ENCODE peak calls at places on chromosomes 1 and 21, in six cellular contexts. E is fibroblast of lung, C is aorta, S is retinal pigment epithelial cell, X is AG04450, N is heart right ventricle. O is an unnamed sample.

GRCh38 chr1:216766633-216767325 is 43.5 kb upstream of the ESRRG start:
- DNase-seq in E (no peak), C (no peak), S (peak; percentile 39), X (no peak), N (no peak), O (no peak)

GRCh38 chr21:36747815-36748381 is 49.0 kb downstream of the SIM2 start:
- DNase-seq in E (no peak), C (no peak), S (no peak), X (no peak), N (peak; percentile 38), O (no peak)

GRCh38 chr1:60065199-60065598 is 8.4 kb downstream of the C1orf87 start:
- DNase-seq in E (no peak), C (no peak), S (no peak), X (no peak), N (no peak), O (no peak)

GRCh38 chr1:199758626-199759255 is 268.8 kb upstream of the NR5A2 start:
- DNase-seq in E (peak; percentile 39), C (no peak), S (no peak), X (no peak), N (no peak), O (no peak)

GRCh38 chr1:53294557-53294956 is 33.3 kb downstream of the LRP8 start:
- DNase-seq in E (no peak), C (no peak), S (no peak), X (peak; percentile 6), N (no peak), O (no peak)

GRCh38 chr1:52848423-52848822 is 5.9 kb downstream of the ZYG11A start:
- DNase-seq in E (no peak), C (no peak), S (no peak), X (no peak), N (no peak), O (no peak)

GRCh38 chr1:235725493-235725892 is 75.9 kb upstream of the GNG4 start:
- DNase-seq in E (no peak), C (no peak), S (no peak), X (no peak), N (no peak), O (no peak)

GRCh38 chr1:108816049-108816882 is 40.6 kb downstream of the AKNAD1 start:
- DNase-seq in E (peak; percentile 98), C (peak; percentile 84), S (peak; percentile 71), X (peak; percentile 80), N (peak; percentile 82), O (peak; percentile 76)

GRCh38 chr1:162145966-162146696 is 76.6 kb downstream of the NOS1AP start:
- DNase-seq in E (no peak), C (no peak), S (no peak), X (no peak), N (no peak), O (no peak)

GRCh38 chr1:9394010-9394409 is 101.3 kb downstream of the SPSB1 start:
- DNase-seq in E (no peak), C (no peak), S (no peak), X (no peak), N (no peak), O (no peak)

DNA sequence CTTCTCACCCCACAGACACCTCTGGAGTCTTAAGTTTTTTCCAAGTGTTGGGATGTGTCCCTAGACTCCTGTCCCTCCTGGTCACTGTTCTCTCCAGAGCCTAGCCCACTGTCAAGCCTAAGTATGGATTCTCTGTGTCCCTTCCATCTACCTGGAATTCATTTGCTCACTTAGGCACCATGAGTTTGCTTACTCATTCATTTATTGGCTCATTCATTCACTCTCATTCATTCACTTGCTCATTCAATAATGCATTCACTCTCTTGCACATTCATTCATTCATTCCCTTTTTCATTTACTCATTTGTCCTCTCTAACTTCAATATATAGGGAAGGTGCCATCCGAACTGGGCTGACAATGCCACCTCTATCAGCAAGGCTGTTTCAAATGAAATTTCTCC is 1.6 kb downstream of the S100A16 start:
- DNase-seq in E (no peak), C (no peak), S (no peak), X (no peak), N (no peak), O (no peak)
- H3K4me3 ChIP-seq in E (peak overlapping the region; percentile 88), C (peak overlapping the region; percentile 77), S (peak overlapping the region; percentile 70), X (peak overlapping the region; percentile 83), N (no peak overlapping the region), O (peak overlapping the region; percentile 99)

GRCh38 chr1:19390901-19391595 is 78.9 kb downstream of the SLC66A1 start:
- DNase-seq in E (peak; percentile 85), C (peak; percentile 80), S (no peak), X (peak; percentile 64), N (peak; percentile 73), O (no peak)
- H3K4me3 ChIP-seq in E (peak overlapping the region; percentile 46), C (no peak overlapping the region), S (no peak overlapping the region), X (peak overlapping the region; percentile 25), N (no peak overlapping the region), O (no peak overlapping the region)

GRCh38 chr1:27607239-27607804 is 3.4 kb upstream of the AHDC1 start:
- DNase-seq in E (no peak), C (no peak), S (no peak), X (no peak), N (no peak), O (no peak)

GRCh38 chr1:27611450-27611849 is 7.5 kb upstream of the AHDC1 start:
- DNase-seq in E (no peak), C (no peak), S (no peak), X (no peak), N (no peak), O (no peak)

GRCh38 chr1:27609618-27610240 is 5.8 kb upstream of the AHDC1 start:
- DNase-seq in E (no peak), C (no peak), S (no peak), X (no peak), N (no peak), O (no peak)

GRCh38 chr1:27606708-27607238 is 2.8 kb upstream of the AHDC1 start:
- DNase-seq in E (no peak), C (no peak), S (no peak), X (no peak), N (no peak), O (no peak)

DNA sequence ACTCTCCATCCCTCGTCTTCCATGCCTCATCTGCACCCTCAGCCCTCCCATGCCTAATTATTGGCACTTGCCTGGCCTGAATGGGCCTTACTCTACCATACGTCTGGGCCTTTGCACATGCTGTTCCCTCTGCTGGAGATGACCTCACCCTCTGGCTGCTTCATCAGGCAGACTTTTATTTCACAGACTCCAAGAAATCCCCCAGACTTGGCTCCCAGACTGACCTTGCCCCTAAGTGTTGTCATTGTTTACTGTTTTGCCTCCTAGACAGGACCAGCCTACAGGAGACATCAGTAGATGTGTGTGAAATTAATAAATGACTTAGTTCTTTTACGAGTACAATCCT is 5.2 kb upstream of the AHDC1 start:
- DNase-seq in E (no peak), C (no peak), S (no peak), X (no peak), N (no peak), O (no peak)
- H3K4me3 ChIP-seq in E (no peak overlapping the region), C (no peak overlapping the region), S (no peak overlapping the region), X (no peak overlapping the region), N (no peak overlapping the region), O (no peak overlapping the region)

GRCh38 chr1:157994704-157995540 is 1.5 kb downstream of the KIRREL1 start:
- DNase-seq in E (peak; percentile 37), C (peak; percentile 75), S (no peak), X (no peak), N (no peak), O (no peak)
- H3K4me3 ChIP-seq in E (peak overlapping the region; percentile 91), C (peak overlapping the region; percentile 100), S (peak overlapping the region; percentile 95), X (peak overlapping the region; percentile 96), N (peak overlapping the region; percentile 80), O (peak overlapping the region; percentile 99)

GRCh38 chr1:222243902-222244301 is 304.0 kb downstream of the HHIPL2 start:
- DNase-seq in E (no peak), C (no peak), S (no peak), X (no peak), N (no peak), O (no peak)
- H3K4me3 ChIP-seq in E (no peak overlapping the region), C (no peak overlapping the region), S (no peak overlapping the region), X (no peak overlapping the region), N (no peak overlapping the region), O (no peak overlapping the region)

GRCh38 chr21:16047857-16048256 is 318.1 kb downstream of the USP25 start:
- DNase-seq in E (peak; percentile 79), C (no peak), S (no peak), X (peak; percentile 46), N (no peak), O (no peak)

GRCh38 chr21:16046625-16047340 is 317.0 kb downstream of the USP25 start:
- DNase-seq in E (peak; percentile 9), C (no peak), S (no peak), X (no peak), N (no peak), O (no peak)
- H3K4me3 ChIP-seq in E (no peak overlapping the region), C (no peak overlapping the region), S (no peak overlapping the region), X (no peak overlapping the region), N (no peak overlapping the region), O (no peak overlapping the region)

GRCh38 chr1:32201011-32201855 is 838 bp downstream of the CCDC28B start:
- DNase-seq in E (peak; percentile 46), C (peak; percentile 83), S (no peak), X (no peak), N (peak; percentile 86), O (no peak)

GRCh38 chr1:32199043-32199716 is 1.2 kb upstream of the CCDC28B start:
- DNase-seq in E (no peak), C (no peak), S (no peak), X (no peak), N (no peak), O (no peak)

GRCh38 chr1:32198237-32199042 is 2.0 kb upstream of the CCDC28B start:
- DNase-seq in E (no peak), C (no peak), S (no peak), X (no peak), N (no peak), O (no peak)

GRCh38 chr1:32200226-32201010 is at the start of gene CCDC28B:
- DNase-seq in E (peak; percentile 71), C (peak; percentile 78), S (no peak), X (no peak), N (peak; percentile 79), O (no peak)

DNA sequence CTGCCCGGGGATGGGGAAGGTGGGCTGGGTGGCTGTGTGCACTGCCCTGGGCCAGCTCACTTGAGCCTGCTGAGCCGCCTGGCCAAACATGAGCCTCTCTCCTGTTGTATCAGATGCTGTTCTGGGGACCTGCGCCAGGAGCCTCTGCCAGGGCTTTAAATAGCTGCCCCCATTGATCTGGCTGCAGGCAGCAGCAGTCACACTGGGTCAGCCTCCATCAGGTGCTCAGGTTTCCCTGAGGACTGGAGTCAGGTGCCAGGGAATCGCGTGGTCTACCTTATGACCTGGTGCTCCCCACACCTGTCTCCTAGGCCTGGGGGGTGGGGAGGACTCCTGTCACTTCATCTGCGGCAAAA is 700 bp upstream of the CCDC28B start:
- DNase-seq in E (no peak), C (peak; percentile 61), S (no peak), X (no peak), N (peak; percentile 77), O (no peak)
- H3K4me3 ChIP-seq in E (peak overlapping the region; percentile 82), C (no peak overlapping the region), S (peak overlapping the region; percentile 73), X (peak overlapping the region; percentile 79), N (no peak overlapping the region), O (no peak overlapping the region)

O was measured in epithelial cell of proximal tubule.